ENCODE peak calls at places on chromosome 4, in four cellular contexts. One of them, this sample, is unnamed.

GRCh38 chr4:10733016-10733415 is 48.4 kb upstream of the CLNK start:
- DNase-seq in H1: no peak
- DNase-seq in HepG2: no peak
- DNase-seq in K562: no peak
- DNase-seq in this sample: no peak

GRCh38 chr4:150822407-150822806 is 192.7 kb downstream of the LRBA start:
- DNase-seq in HepG2: no peak
- DNase-seq in H1: no peak
- DNase-seq in K562: no peak
- DNase-seq in this sample: no peak

GRCh38 chr4:654871-655734 is 19.0 kb downstream of the ATP5ME start:
- DNase-seq in HepG2: no peak
- DNase-seq in H1: no peak
- DNase-seq in K562: no peak
- DNase-seq in this sample: no peak

GRCh38 chr4:15521442-15522039 is 51.9 kb downstream of the CC2D2A start:
- DNase-seq in H1: no peak
- DNase-seq in K562: no peak
- DNase-seq in HepG2: no peak
- DNase-seq in this sample: no peak

GRCh38 chr4:81358173-81358572 is 113.5 kb downstream of the RASGEF1B start:
- DNase-seq in K562: no peak
- DNase-seq in H1: no peak
- DNase-seq in HepG2: no peak
- DNase-seq in this sample: no peak

GRCh38 chr4:117793786-117794369 is 240.4 kb upstream of the NDST3 start:
- DNase-seq in H1: no peak
- DNase-seq in HepG2: no peak
- DNase-seq in K562: no peak
- DNase-seq in this sample: no peak

GRCh38 chr4:82360298-82361177 is 13.3 kb downstream of the HNRNPD start:
- DNase-seq in H1: no peak
- DNase-seq in HepG2: no peak
- DNase-seq in K562: peak
- DNase-seq in this sample: no peak

GRCh38 chr4:142960134-142960533 is 114.0 kb upstream of the INPP4B start:
- DNase-seq in H1: no peak
- DNase-seq in HepG2: no peak
- DNase-seq in K562: no peak
- DNase-seq in this sample: no peak

GRCh38 chr4:180960758-180961401 is 1282.3 kb upstream of the TENM3 start:
- DNase-seq in H1: no peak
- DNase-seq in K562: no peak
- DNase-seq in HepG2: no peak
- DNase-seq in this sample: no peak

GRCh38 chr4:151228196-151229119 is 48.5 kb upstream of the PRSS48 start:
- DNase-seq in K562: no peak
- DNase-seq in H1: no peak
- DNase-seq in HepG2: no peak
- DNase-seq in this sample: no peak

GRCh38 chr4:147084861-147085260 is 139.2 kb upstream of the TTC29 start:
- DNase-seq in K562: no peak
- DNase-seq in HepG2: no peak
- DNase-seq in H1: no peak
- DNase-seq in this sample: no peak

GRCh38 chr4:83438719-83439118 is 16.9 kb downstream of the HELQ start:
- DNase-seq in HepG2: no peak
- DNase-seq in K562: no peak
- DNase-seq in H1: no peak
- DNase-seq in this sample: no peak

GRCh38 chr4:112327950-112328349 is 30.8 kb downstream of the ALPK1 start:
- DNase-seq in HepG2: peak
- DNase-seq in H1: no peak
- DNase-seq in K562: peak
- DNase-seq in this sample: no peak

GRCh38 chr4:81052119-81053068 is 21.9 kb downstream of the BMP3 start:
- DNase-seq in H1: peak
- DNase-seq in K562: peak
- DNase-seq in HepG2: peak
- DNase-seq in this sample: peak

GRCh38 chr4:152614337-152614736 is 65.5 kb downstream of the TMEM154 start:
- DNase-seq in K562: no peak
- DNase-seq in H1: no peak
- DNase-seq in HepG2: no peak
- DNase-seq in this sample: no peak

GRCh38 chr4:2797545-2798305 is 4.8 kb downstream of the SH3BP2 start:
- DNase-seq in HepG2: no peak
- DNase-seq in H1: no peak
- DNase-seq in K562: no peak
- DNase-seq in this sample: no peak

GRCh38 chr4:32847466-32847865 is 2127.3 kb downstream of the PCDH7 start:
- DNase-seq in K562: no peak
- DNase-seq in H1: no peak
- DNase-seq in HepG2: no peak
- DNase-seq in this sample: no peak

GRCh38 chr4:120277509-120277908 is 210.9 kb upstream of the MAD2L1 start:
- DNase-seq in HepG2: no peak
- DNase-seq in H1: no peak
- DNase-seq in K562: no peak
- DNase-seq in this sample: no peak

GRCh38 chr4:37805091-37805490 is 21.4 kb upstream of the PGM2 start:
- DNase-seq in HepG2: no peak
- DNase-seq in H1: no peak
- DNase-seq in K562: no peak
- DNase-seq in this sample: no peak

GRCh38 chr4:54232151-54232688 is 3.1 kb downstream of the PDGFRA start:
- DNase-seq in H1: no peak
- DNase-seq in K562: no peak
- DNase-seq in HepG2: no peak
- DNase-seq in this sample: no peak

GRCh38 chr4:44149242-44149641 is 299.4 kb downstream of the KCTD8 start:
- DNase-seq in HepG2: no peak
- DNase-seq in K562: no peak
- DNase-seq in H1: no peak
- DNase-seq in this sample: no peak

GRCh38 chr4:85864806-85865205 is 389.9 kb downstream of the ARHGAP24 start:
- DNase-seq in K562: no peak
- DNase-seq in H1: no peak
- DNase-seq in HepG2: no peak
- DNase-seq in this sample: no peak

GRCh38 chr4:5322321-5322720 is 271.0 kb downstream of the STK32B start:
- DNase-seq in HepG2: no peak
- DNase-seq in K562: no peak
- DNase-seq in H1: no peak
- DNase-seq in this sample: no peak

GRCh38 chr4:140066031-140066930 is 87.7 kb downstream of the MAML3 start:
- DNase-seq in K562: no peak
- DNase-seq in HepG2: no peak
- DNase-seq in H1: no peak
- DNase-seq in this sample: no peak

GRCh38 chr4:140095694-140096482 is 58.1 kb downstream of the MAML3 start:
- DNase-seq in HepG2: no peak
- DNase-seq in H1: no peak
- DNase-seq in K562: no peak
- DNase-seq in this sample: peak

GRCh38 chr4:70601422-70602039 is 9.5 kb downstream of the AMBN start:
- DNase-seq in H1: peak
- DNase-seq in K562: peak
- DNase-seq in HepG2: peak
- DNase-seq in this sample: peak

GRCh38 chr4:141534985-141535384 is 101.4 kb upstream of the IL15 start:
- DNase-seq in H1: no peak
- DNase-seq in K562: no peak
- DNase-seq in HepG2: no peak
- DNase-seq in this sample: no peak

GRCh38 chr4:22391548-22391947 is 124.3 kb downstream of the ADGRA3 start:
- DNase-seq in HepG2: no peak
- DNase-seq in K562: no peak
- DNase-seq in H1: peak
- DNase-seq in this sample: no peak

GRCh38 chr4:41146716-41147506 is 67.4 kb downstream of the APBB2 start:
- DNase-seq in K562: no peak
- DNase-seq in H1: no peak
- DNase-seq in HepG2: no peak
- DNase-seq in this sample: no peak

GRCh38 chr4:173040200-173040599 is 128.4 kb upstream of the GALNT7 start:
- DNase-seq in K562: no peak
- DNase-seq in H1: no peak
- DNase-seq in HepG2: no peak
- DNase-seq in this sample: no peak

GRCh38 chr4:26912810-26913209 is 52.2 kb downstream of the STIM2 start:
- DNase-seq in H1: no peak
- DNase-seq in HepG2: no peak
- DNase-seq in K562: no peak
- DNase-seq in this sample: no peak

DNA sequence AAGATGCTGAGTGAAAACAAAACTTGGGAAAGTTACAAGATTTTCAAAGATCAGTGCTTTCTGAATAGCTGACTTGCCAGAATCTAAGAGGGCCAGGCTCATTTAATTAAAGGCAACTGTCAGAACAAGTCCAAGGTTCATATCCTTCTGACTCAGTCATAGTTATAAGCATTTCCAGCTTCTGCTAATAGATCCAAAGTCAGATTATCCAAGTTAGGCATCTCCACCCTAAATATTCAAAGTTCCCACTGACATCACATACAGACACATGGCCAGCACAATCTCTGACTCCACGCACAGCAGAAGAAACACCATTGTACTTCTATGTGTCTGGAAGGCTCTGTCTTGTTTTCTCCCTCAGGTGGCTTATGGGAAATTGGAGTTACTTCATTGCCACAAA is 41.8 kb downstream of the GASK1B start:
- DNase-seq in K562: no peak
- DNase-seq in HepG2: no peak
- DNase-seq in H1: no peak
- DNase-seq in this sample: no peak
- TF ChIP-seq PHF8 in K562: no peak
- TF ChIP-seq PHF8 in HepG2: no peak
- TF ChIP-seq PHF8 in H1: no peak
- TF ChIP-seq PHF8 in this sample: no peak

DNA sequence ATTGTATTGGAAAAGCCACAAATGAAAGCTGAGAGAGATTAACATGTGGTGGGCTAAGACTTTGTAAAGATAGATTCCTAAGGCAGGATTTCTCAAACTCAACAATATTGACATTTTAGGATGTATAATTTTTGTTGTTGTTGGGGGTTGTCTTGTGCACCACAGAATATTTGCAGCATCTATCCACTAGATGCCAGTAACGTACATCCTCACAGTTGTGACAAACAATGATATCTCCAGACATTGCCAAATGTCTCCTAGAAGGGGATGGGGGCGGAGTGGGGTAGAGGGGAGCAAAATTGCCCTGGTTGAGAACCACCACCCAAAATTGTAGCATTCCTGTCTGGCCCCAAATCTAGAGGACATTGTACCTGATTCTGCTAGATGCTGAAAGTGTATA is 14.7 kb upstream of the CBR4 start:
- DNase-seq in HepG2: no peak
- DNase-seq in H1: no peak
- DNase-seq in K562: no peak
- DNase-seq in this sample: peak
- TF ChIP-seq PHF8 in HepG2: no peak
- TF ChIP-seq PHF8 in H1: no peak
- TF ChIP-seq PHF8 in K562: no peak
- TF ChIP-seq PHF8 in this sample: no peak

DNA sequence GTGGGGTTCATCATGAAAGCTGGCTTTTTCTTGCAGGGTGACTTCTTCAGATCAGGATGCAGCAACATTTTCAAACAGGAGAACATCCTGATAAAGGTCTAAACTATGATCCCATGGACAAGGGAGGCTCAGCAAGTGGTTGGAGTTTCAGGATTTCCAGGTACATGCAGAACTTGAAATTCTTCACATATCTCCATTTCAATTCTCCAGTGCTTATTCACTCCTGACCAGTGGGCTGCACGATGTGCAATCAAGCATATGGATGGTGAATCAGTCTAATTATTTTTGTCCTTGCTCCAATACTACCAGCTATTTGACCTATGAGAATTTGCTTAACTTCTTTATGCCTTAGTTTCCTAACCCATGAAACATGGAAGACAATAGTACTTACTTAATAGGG is 92.6 kb downstream of the HPGD start:
- DNase-seq in HepG2: no peak
- DNase-seq in H1: no peak
- DNase-seq in K562: no peak
- DNase-seq in this sample: no peak
- TF ChIP-seq PHF8 in HepG2: no peak
- TF ChIP-seq PHF8 in H1: no peak
- TF ChIP-seq PHF8 in K562: no peak
- TF ChIP-seq PHF8 in this sample: no peak

GRCh38 chr4:157057187-157057586 is 18.8 kb upstream of the GLRB start:
- DNase-seq in HepG2: no peak
- DNase-seq in H1: no peak
- DNase-seq in K562: no peak
- DNase-seq in this sample: no peak
- TF ChIP-seq PHF8 in HepG2: no peak
- TF ChIP-seq PHF8 in H1: no peak
- TF ChIP-seq PHF8 in K562: no peak
- TF ChIP-seq PHF8 in this sample: no peak

GRCh38 chr4:79913581-79913980 is 159.4 kb downstream of the ANTXR2 start:
- DNase-seq in HepG2: no peak
- DNase-seq in K562: no peak
- DNase-seq in H1: no peak
- DNase-seq in this sample: no peak

GRCh38 chr4:79918292-79918691 is 154.7 kb downstream of the ANTXR2 start:
- DNase-seq in HepG2: no peak
- DNase-seq in H1: no peak
- DNase-seq in K562: no peak
- DNase-seq in this sample: no peak

GRCh38 chr4:79920454-79920853 is 152.6 kb downstream of the ANTXR2 start:
- DNase-seq in H1: no peak
- DNase-seq in HepG2: no peak
- DNase-seq in K562: no peak
- DNase-seq in this sample: no peak

GRCh38 chr4:79917246-79917645 is 155.8 kb downstream of the ANTXR2 start:
- DNase-seq in H1: peak
- DNase-seq in HepG2: peak
- DNase-seq in K562: peak
- DNase-seq in this sample: peak

GRCh38 chr4:79915276-79915675 is 157.8 kb downstream of the ANTXR2 start:
- DNase-seq in H1: no peak
- DNase-seq in HepG2: no peak
- DNase-seq in K562: no peak
- DNase-seq in this sample: no peak
- TF ChIP-seq PHF8 in H1: no peak
- TF ChIP-seq PHF8 in HepG2: no peak
- TF ChIP-seq PHF8 in K562: no peak
- TF ChIP-seq PHF8 in this sample: no peak

This sample was measured in A549.